ENCODE peak calls at places on chromosomes 12 and 14, in six cellular contexts. U is ovary; F is head of caudate nucleus; T is A172; B is skeletal muscle cell; H is CD4-positive, alpha-beta T cell. O is an unnamed sample.

GRCh38 chr14:50335989-50336391 is 23.9 kb downstream of the DMAC2L start:
- DNase-seq in U (peak), F (peak), B (no peak), T (no peak), H (no peak), O (no peak)

GRCh38 chr14:101982621-101983020 is 18.2 kb downstream of the DYNC1H1 start:
- DNase-seq in T (no peak), U (no peak), B (no peak), F (no peak), H (no peak), O (no peak)

GRCh38 chr12:58176296-58176869 is 235.0 kb downstream of the ATP23 start:
- DNase-seq in B (no peak), H (no peak), T (peak), U (no peak), F (no peak), O (no peak)

GRCh38 chr12:1044697-1045096 is 53.7 kb downstream of the ERC1 start:
- DNase-seq in U (no peak), T (peak), H (no peak), B (no peak), F (no peak), O (no peak)

GRCh38 chr12:56840922-56841321 is 77.8 kb downstream of the HSD17B6 start:
- DNase-seq in T (peak), B (peak), H (no peak), F (no peak), U (peak), O (no peak)

GRCh38 chr14:99374964-99375363 is 103.0 kb upstream of the BCL11B start:
- DNase-seq in H (no peak), U (no peak), F (no peak), B (no peak), T (no peak), O (no peak)

GRCh38 chr14:69079188-69079742 is 73.7 kb downstream of the DCAF5 start:
- DNase-seq in B (no peak), F (no peak), U (no peak), T (peak), H (no peak), O (no peak)

GRCh38 chr12:49990269-49990668 is 17.5 kb downstream of the AQP6 start:
- DNase-seq in T (no peak), F (no peak), H (no peak), U (no peak), B (no peak), O (no peak)

GRCh38 chr12:109553471-109553870 is 19.8 kb downstream of the MMAB start:
- DNase-seq in U (no peak), F (no peak), B (no peak), T (no peak), H (no peak), O (no peak)

GRCh38 chr12:75560167-75560566 is 48.8 kb upstream of the KRR1 start:
- DNase-seq in U (no peak), B (no peak), H (no peak), F (no peak), T (peak), O (no peak)

GRCh38 chr14:22839159-22839779 is 2.9 kb downstream of the MMP14 start:
- DNase-seq in B (no peak), F (no peak), U (peak), T (no peak), H (no peak), O (peak)

GRCh38 chr12:109738878-109739665 is 25.4 kb downstream of the FAM222A start:
- DNase-seq in F (peak), B (no peak), T (peak), H (no peak), U (peak), O (peak)

GRCh38 chr12:116053479-116054195 is 223.9 kb downstream of the MED13L start:
- DNase-seq in F (no peak), B (peak), H (no peak), U (peak), T (no peak), O (peak)

O was measured in sigmoid colon.